ENCODE peak calls at places on chromosomes 7 and 10, in eight cellular contexts. A, R, Z, J, S, F, T and W are unnamed samples.

GRCh38 chr7:33982425-33982786 is 77.1 kb downstream of the BMPER start:
- DNase-seq in Z (no peak), J (no peak), S (no peak), F (no peak), R (no peak), T (no peak), A (no peak), W (no peak)

GRCh38 chr10:21517983-21518628 is 7.4 kb downstream of the SKIDA1 start:
- DNase-seq in Z (no peak), S (no peak), A (peak), J (no peak), R (no peak), T (no peak), F (no peak), W (no peak)

GRCh38 chr7:21767300-21767900 is 178.3 kb downstream of the CDCA7L start:
- DNase-seq in T (no peak), R (peak), S (no peak), J (no peak), Z (no peak), A (no peak), F (no peak), W (no peak)

GRCh38 chr7:27872281-27873005 is 132.5 kb downstream of the TAX1BP1 start:
- DNase-seq in R (no peak), F (no peak), Z (no peak), S (no peak), J (no peak), T (no peak), A (no peak), W (no peak)

GRCh38 chr7:101125989-101126650 is 784 bp upstream of the SERPINE1 start:
- DNase-seq in F (peak), S (no peak), A (no peak), R (peak), T (peak), Z (no peak), J (peak), W (peak)

GRCh38 chr7:50733552-50733951 is 49.1 kb downstream of the GRB10 start:
- DNase-seq in J (no peak), T (no peak), F (no peak), Z (no peak), R (peak), S (no peak), A (no peak), W (no peak)

GRCh38 chr10:21524526-21525366 is 736 bp downstream of the SKIDA1 start:
- DNase-seq in T (no peak), S (no peak), Z (no peak), J (no peak), F (no peak), R (no peak), A (no peak), W (no peak)

GRCh38 chr7:126698909-126699308 is 553.8 kb downstream of the GRM8 start:
- DNase-seq in R (no peak), J (no peak), Z (no peak), F (no peak), S (no peak), T (no peak), A (no peak), W (no peak)

GRCh38 chr10:11305825-11306601 is 288.3 kb downstream of the CELF2 start:
- DNase-seq in A (no peak), S (no peak), T (no peak), F (no peak), J (no peak), Z (no peak), R (no peak), W (peak)

GRCh38 chr7:85239114-85239513 is 52.3 kb upstream of the SEMA3D start:
- DNase-seq in Z (no peak), J (no peak), T (no peak), A (no peak), R (no peak), S (no peak), F (no peak), W (no peak)

GRCh38 chr10:241451-241850 is 106.2 kb downstream of the ZMYND11 start:
- DNase-seq in A (no peak), T (no peak), S (no peak), Z (no peak), J (no peak), F (no peak), R (no peak), W (no peak)

GRCh38 chr7:45596665-45597095 is 22.5 kb downstream of the ADCY1 start:
- DNase-seq in R (no peak), J (no peak), Z (no peak), A (no peak), T (no peak), F (no peak), S (no peak), W (no peak)

GRCh38 chr10:3136336-3136735 is 36.2 kb downstream of the PITRM1 start:
- DNase-seq in Z (no peak), J (peak), S (no peak), R (no peak), F (no peak), A (no peak), T (no peak), W (no peak)

GRCh38 chr10:131690805-131691239 is 210.0 kb upstream of the PPP2R2D start:
- DNase-seq in S (no peak), A (no peak), Z (no peak), F (no peak), J (no peak), T (peak), R (no peak), W (no peak)

GRCh38 chr7:102064361-102065025 is 222.2 kb upstream of the SH2B2 start:
- DNase-seq in J (peak), Z (no peak), F (no peak), S (no peak), R (no peak), A (no peak), T (peak), W (no peak)

GRCh38 chr10:5843814-5844705 is 30.8 kb upstream of the GDI2 start:
- DNase-seq in S (no peak), A (no peak), T (no peak), R (no peak), F (no peak), Z (no peak), J (no peak), W (no peak)

GRCh38 chr10:75718996-75719395 is 287.6 kb downstream of the LRMDA start:
- DNase-seq in R (no peak), A (no peak), J (no peak), S (no peak), Z (no peak), T (no peak), F (no peak), W (no peak)

GRCh38 chr10:101986277-101986971 is 69.5 kb downstream of the ARMH3 start:
- DNase-seq in S (no peak), A (no peak), Z (no peak), J (peak), T (peak), R (peak), F (peak), W (no peak)
- H3K4me3 ChIP-seq in S (no peak), A (no peak), Z (no peak), J (no peak), T (no peak), R (no peak), F (no peak), W (no peak)

DNA sequence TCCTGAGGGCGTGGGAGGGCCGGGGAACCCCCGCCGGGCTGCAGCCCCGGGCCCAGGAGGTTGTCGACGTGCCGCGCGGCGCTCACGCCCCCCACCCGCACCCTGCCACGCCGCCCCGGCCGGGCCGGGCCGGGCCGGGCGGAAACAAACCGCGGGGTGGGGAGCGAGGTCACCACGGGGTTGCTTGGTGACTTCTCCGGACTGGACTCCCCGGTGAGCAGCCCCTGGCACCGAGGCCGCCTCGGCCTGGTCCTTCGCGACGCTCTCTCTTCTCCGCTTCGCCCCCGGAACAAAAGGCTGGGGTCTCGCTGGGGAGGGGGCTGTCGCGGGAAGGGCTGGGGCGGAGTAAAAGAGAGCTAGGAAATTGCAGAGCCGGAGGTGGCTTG is 478 bp downstream of the WIPF3 start:
- DNase-seq in A (no peak), J (no peak), F (no peak), T (no peak), Z (no peak), S (no peak), R (no peak), W (no peak)
- H3K4me3 ChIP-seq in A (no peak), J (peak), F (peak), T (peak), Z (no peak), S (peak), R (peak), W (peak)

GRCh38 chr10:77877461-77878344 is 48.9 kb downstream of the DLG5 start:
- DNase-seq in Z (peak), F (peak), J (peak), S (no peak), R (peak), A (peak), T (no peak), W (no peak)
- H3K4me3 ChIP-seq in Z (no peak), F (no peak), J (no peak), S (peak), R (no peak), A (no peak), T (no peak), W (peak)

GRCh38 chr10:77832243-77832642 is 94.3 kb downstream of the DLG5 start:
- DNase-seq in T (no peak), R (no peak), Z (no peak), J (peak), F (no peak), S (no peak), A (peak), W (no peak)

GRCh38 chr10:77825965-77826364 is 100.6 kb downstream of the DLG5 start:
- DNase-seq in Z (no peak), S (no peak), F (no peak), A (no peak), T (no peak), R (no peak), J (no peak), W (no peak)

GRCh38 chr10:77827383-77827782 is 99.2 kb downstream of the DLG5 start:
- DNase-seq in S (no peak), A (no peak), F (no peak), Z (no peak), T (no peak), J (no peak), R (no peak), W (no peak)

GRCh38 chr10:77828376-77828775 is 98.2 kb downstream of the DLG5 start:
- DNase-seq in Z (no peak), R (no peak), A (no peak), T (no peak), F (no peak), J (no peak), S (no peak), W (no peak)

GRCh38 chr10:77829356-77829755 is 97.2 kb downstream of the DLG5 start:
- DNase-seq in Z (no peak), T (no peak), A (no peak), R (no peak), J (no peak), F (no peak), S (no peak), W (no peak)
- H3K4me3 ChIP-seq in Z (no peak), T (no peak), A (no peak), R (no peak), J (no peak), F (no peak), S (no peak), W (no peak)

GRCh38 chr7:132999845-133000244 is 82.0 kb downstream of the CHCHD3 start:
- DNase-seq in Z (no peak), R (no peak), T (no peak), S (no peak), F (no peak), J (no peak), A (no peak), W (no peak)

GRCh38 chr7:132997505-132997904 is 84.4 kb downstream of the CHCHD3 start:
- DNase-seq in Z (no peak), S (no peak), F (no peak), R (no peak), J (no peak), A (no peak), T (no peak), W (no peak)

GRCh38 chr7:132998763-132999162 is 83.1 kb downstream of the CHCHD3 start:
- DNase-seq in Z (no peak), S (no peak), A (no peak), R (no peak), F (no peak), J (no peak), T (no peak), W (no peak)

GRCh38 chr7:133001727-133002126 is 80.2 kb downstream of the CHCHD3 start:
- DNase-seq in Z (no peak), R (no peak), J (no peak), T (no peak), S (no peak), A (no peak), F (no peak), W (no peak)

GRCh38 chr7:133003052-133003910 is 78.6 kb downstream of the CHCHD3 start:
- DNase-seq in R (no peak), T (no peak), S (no peak), A (no peak), F (no peak), Z (no peak), J (no peak), W (no peak)
- H3K4me3 ChIP-seq in R (no peak), T (no peak), S (no peak), A (no peak), F (no peak), Z (no peak), J (no peak), W (no peak)

GRCh38 chr7:7209412-7210050 is 27.2 kb downstream of the C1GALT1 start:
- DNase-seq in S (no peak), Z (no peak), J (no peak), A (no peak), T (no peak), R (no peak), F (no peak), W (no peak)

GRCh38 chr7:7208524-7208923 is 26.2 kb downstream of the C1GALT1 start:
- DNase-seq in T (no peak), Z (no peak), F (no peak), S (no peak), R (no peak), J (no peak), A (no peak), W (no peak)

GRCh38 chr7:7212612-7213011 is 30.3 kb downstream of the C1GALT1 start:
- DNase-seq in S (no peak), R (no peak), Z (no peak), F (no peak), J (no peak), A (no peak), T (no peak), W (no peak)

GRCh38 chr7:7207876-7208275 is 25.5 kb downstream of the C1GALT1 start:
- DNase-seq in F (no peak), R (no peak), S (no peak), J (no peak), Z (no peak), A (no peak), T (no peak), W (no peak)

GRCh38 chr7:7210475-7211237 is 28.3 kb downstream of the C1GALT1 start:
- DNase-seq in S (no peak), A (no peak), Z (no peak), T (no peak), F (no peak), J (no peak), R (no peak), W (no peak)
- H3K4me3 ChIP-seq in S (no peak), A (no peak), Z (no peak), T (no peak), F (no peak), J (no peak), R (no peak), W (no peak)

DNA sequence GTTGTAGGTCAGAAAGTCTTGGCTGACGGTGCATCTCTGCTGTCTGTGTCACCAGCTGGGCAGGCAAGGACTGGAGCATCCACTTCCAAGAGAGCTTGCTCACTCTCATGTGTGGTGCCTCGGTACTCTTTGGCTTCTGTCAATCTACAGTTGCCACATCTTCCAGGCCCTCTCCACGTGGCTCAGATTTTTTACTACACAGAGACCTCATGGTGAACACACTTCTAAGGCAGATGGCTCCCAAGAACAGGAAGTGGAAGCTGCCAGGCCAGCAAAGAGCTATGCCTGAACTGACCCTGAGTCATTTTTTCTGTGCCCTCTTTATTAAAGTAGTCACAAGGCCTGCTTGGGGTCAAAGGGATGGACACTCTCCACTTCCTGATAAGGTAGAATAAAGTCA is 351.5 kb upstream of the AUTS2 start:
- DNase-seq in A (no peak), F (no peak), R (no peak), Z (no peak), J (no peak), T (no peak), S (no peak), W (no peak)
- H3K4me3 ChIP-seq in A (no peak), F (no peak), R (no peak), Z (no peak), J (no peak), T (no peak), S (no peak), W (no peak)